ENCODE peak calls at places on chromosome 1, in eight cellular contexts. One of them, this sample, is unnamed.

GRCh38 chr1:204684551-204685235 is 845 bp downstream of the LRRN2 start:
- DNase-seq in heart left ventricle: peak
- DNase-seq in astrocyte of the cerebellum: no peak
- DNase-seq in posterior cingulate gyrus: no peak
- DNase-seq in thoracic aorta: no peak
- DNase-seq in fibroblast of the aortic adventitia: no peak
- DNase-seq in neuronal stem cell: no peak
- DNase-seq in A172: peak
- DNase-seq in this sample: no peak

GRCh38 chr1:74729741-74730478 is 2.9 kb downstream of the CRYZ start:
- DNase-seq in thoracic aorta: no peak
- DNase-seq in posterior cingulate gyrus: no peak
- DNase-seq in A172: peak
- DNase-seq in fibroblast of the aortic adventitia: peak
- DNase-seq in neuronal stem cell: no peak
- DNase-seq in heart left ventricle: no peak
- DNase-seq in astrocyte of the cerebellum: peak
- DNase-seq in this sample: peak

GRCh38 chr1:225881081-225882007 is 836 bp downstream of the TMEM63A start:
- DNase-seq in A172: peak
- DNase-seq in astrocyte of the cerebellum: no peak
- DNase-seq in neuronal stem cell: no peak
- DNase-seq in fibroblast of the aortic adventitia: no peak
- DNase-seq in posterior cingulate gyrus: no peak
- DNase-seq in heart left ventricle: peak
- DNase-seq in thoracic aorta: no peak
- DNase-seq in this sample: peak

GRCh38 chr1:236522937-236523703 is 662 bp upstream of the LGALS8 start:
- DNase-seq in posterior cingulate gyrus: no peak
- DNase-seq in thoracic aorta: no peak
- DNase-seq in heart left ventricle: no peak
- DNase-seq in astrocyte of the cerebellum: no peak
- DNase-seq in fibroblast of the aortic adventitia: no peak
- DNase-seq in neuronal stem cell: no peak
- DNase-seq in A172: no peak
- DNase-seq in this sample: no peak

GRCh38 chr1:179366093-179366800 is 476 bp downstream of the AXDND1 start:
- DNase-seq in neuronal stem cell: no peak
- DNase-seq in heart left ventricle: no peak
- DNase-seq in posterior cingulate gyrus: no peak
- DNase-seq in thoracic aorta: no peak
- DNase-seq in A172: peak
- DNase-seq in astrocyte of the cerebellum: no peak
- DNase-seq in fibroblast of the aortic adventitia: no peak
- DNase-seq in this sample: peak

GRCh38 chr1:92105546-92106081 is 25.5 kb downstream of the BTBD8 start:
- DNase-seq in astrocyte of the cerebellum: no peak
- DNase-seq in thoracic aorta: no peak
- DNase-seq in fibroblast of the aortic adventitia: no peak
- DNase-seq in A172: no peak
- DNase-seq in heart left ventricle: no peak
- DNase-seq in posterior cingulate gyrus: no peak
- DNase-seq in neuronal stem cell: no peak
- DNase-seq in this sample: no peak

GRCh38 chr1:236904874-236905741 is 99.1 kb downstream of the MT1HL1 start:
- DNase-seq in posterior cingulate gyrus: no peak
- DNase-seq in heart left ventricle: no peak
- DNase-seq in A172: peak
- DNase-seq in thoracic aorta: no peak
- DNase-seq in astrocyte of the cerebellum: peak
- DNase-seq in neuronal stem cell: no peak
- DNase-seq in fibroblast of the aortic adventitia: peak
- DNase-seq in this sample: peak

GRCh38 chr1:114627107-114627506 is 42.7 kb downstream of the DENND2C start:
- DNase-seq in neuronal stem cell: no peak
- DNase-seq in thoracic aorta: no peak
- DNase-seq in astrocyte of the cerebellum: no peak
- DNase-seq in posterior cingulate gyrus: no peak
- DNase-seq in fibroblast of the aortic adventitia: peak
- DNase-seq in heart left ventricle: no peak
- DNase-seq in A172: no peak
- DNase-seq in this sample: no peak

GRCh38 chr1:50419192-50419906 is 3.9 kb downstream of the DMRTA2 start:
- DNase-seq in astrocyte of the cerebellum: no peak
- DNase-seq in posterior cingulate gyrus: no peak
- DNase-seq in heart left ventricle: peak
- DNase-seq in A172: no peak
- DNase-seq in fibroblast of the aortic adventitia: no peak
- DNase-seq in neuronal stem cell: peak
- DNase-seq in thoracic aorta: no peak
- DNase-seq in this sample: no peak

GRCh38 chr1:44043176-44044070 is 12.2 kb upstream of the SLC6A9 start:
- DNase-seq in A172: no peak
- DNase-seq in fibroblast of the aortic adventitia: no peak
- DNase-seq in astrocyte of the cerebellum: no peak
- DNase-seq in posterior cingulate gyrus: no peak
- DNase-seq in heart left ventricle: no peak
- DNase-seq in neuronal stem cell: no peak
- DNase-seq in thoracic aorta: no peak
- DNase-seq in this sample: no peak